ENCODE peak calls at places on chromosomes 4 and X, in eight cellular contexts. E is HCT116, H is hepatocyte, F is GM23338, B is MM.1S, M is PC-3, Z is SK-N-SH, C is OCI-LY7. L is an unnamed sample.

GRCh38 chrX:48761674-48762471 is at the start of gene GLOD5:
- DNase-seq in H (peak), F (peak), B (peak), E (peak), Z (peak), C (peak), M (peak), L (peak)

GRCh38 chr4:73870260-73870659 is 1.1 kb downstream of the CXCL1 start:
- DNase-seq in C (no peak), F (peak), Z (no peak), M (peak), E (no peak), B (no peak), H (no peak), L (no peak)

GRCh38 chr4:165518658-165519057 is 139.8 kb downstream of the CPE start:
- DNase-seq in Z (no peak), E (no peak), H (no peak), M (no peak), C (no peak), F (no peak), B (no peak), L (no peak)

GRCh38 chrX:20477836-20478532 is 211.3 kb upstream of the RPS6KA3 start:
- DNase-seq in F (no peak), E (no peak), H (no peak), C (no peak), M (no peak), Z (no peak), B (no peak), L (no peak)

GRCh38 chrX:41353964-41354363 is 20.0 kb downstream of the DDX3X start:
- DNase-seq in F (no peak), E (no peak), M (no peak), C (no peak), Z (no peak), B (no peak), H (no peak), L (no peak)

GRCh38 chrX:49860867-49861535 is 18.3 kb upstream of the USP27X start:
- DNase-seq in M (no peak), B (no peak), C (no peak), F (no peak), Z (no peak), H (no peak), E (no peak), L (no peak)

GRCh38 chr4:105895324-105895608 is at the start of gene NPNT:
- DNase-seq in B (peak), M (peak), F (peak), C (no peak), Z (peak), E (no peak), H (peak), L (peak)

GRCh38 chrX:70452143-70452733 is 7.6 kb downstream of the DLG3 start:
- DNase-seq in H (peak), M (peak), B (peak), F (peak), E (peak), C (peak), Z (peak), L (peak)

GRCh38 chrX:153621949-153622598 is 23.1 kb upstream of the CCNQ start:
- DNase-seq in M (no peak), C (no peak), F (no peak), Z (no peak), E (no peak), H (no peak), B (no peak), L (no peak)

GRCh38 chr4:48914311-48914710 is 7.7 kb upstream of the OCIAD2 start:
- DNase-seq in E (no peak), M (no peak), B (no peak), H (no peak), Z (no peak), C (no peak), F (no peak), L (no peak)

GRCh38 chrX:111168314-111168713 is 72.3 kb downstream of the PAK3 start:
- DNase-seq in E (no peak), M (peak), C (no peak), B (no peak), F (peak), Z (peak), H (peak), L (peak)

GRCh38 chr4:182307746-182308145 is 64.5 kb downstream of the TENM3 start:
- DNase-seq in M (peak), B (no peak), C (no peak), E (peak), Z (no peak), F (no peak), H (peak), L (no peak)

GRCh38 chr4:43189741-43190140 is 297.2 kb downstream of the GRXCR1 start:
- DNase-seq in E (no peak), C (no peak), H (no peak), F (no peak), Z (no peak), M (no peak), B (no peak), L (no peak)

DNA sequence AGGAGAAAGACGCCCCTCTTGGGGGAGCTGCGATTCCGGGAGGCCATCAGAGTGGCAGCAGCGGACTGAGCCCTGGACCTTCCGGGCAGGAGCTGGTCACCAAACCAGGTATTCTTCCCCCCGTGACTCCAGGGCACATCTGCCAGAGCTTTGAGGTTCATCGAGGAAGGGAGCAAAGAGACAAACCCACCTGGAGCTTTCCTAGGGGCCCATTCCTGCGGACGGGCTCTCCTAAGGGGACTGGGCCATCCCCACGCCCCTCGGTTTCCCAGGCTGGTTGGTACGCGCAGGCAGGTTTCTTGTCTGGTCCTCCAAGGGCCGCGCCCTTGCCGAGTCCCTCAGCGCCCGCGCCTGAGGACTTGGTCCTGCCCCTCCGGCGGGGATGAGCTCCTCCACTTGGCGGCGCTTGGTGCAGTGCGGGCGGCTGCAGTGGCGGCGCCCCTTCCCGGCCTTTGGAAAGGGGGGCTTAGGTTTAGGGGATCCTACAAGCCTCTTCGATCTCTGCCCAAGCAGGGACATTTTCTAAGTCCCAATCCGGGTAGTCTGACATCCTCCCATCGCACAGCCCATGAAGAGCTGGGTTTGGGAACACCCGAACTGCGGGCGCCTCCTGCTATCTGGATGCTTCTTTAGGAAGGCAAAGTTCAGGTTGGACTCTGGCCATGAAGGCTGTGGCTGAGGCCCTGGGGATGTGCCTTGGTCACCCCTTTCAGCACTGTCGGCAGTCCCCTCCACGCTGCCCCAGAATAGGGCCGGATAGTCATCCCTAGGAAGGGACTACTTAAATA is 543 bp downstream of the STBD1 start:
- DNase-seq in H (peak), F (peak), B (peak), E (no peak), Z (peak), C (no peak), M (peak), L (peak)
- TF ChIP-seq CTCF in H (peak), F (peak), B (peak), E (no peak), Z (peak), C (no peak), M (peak), L (peak)

DNA sequence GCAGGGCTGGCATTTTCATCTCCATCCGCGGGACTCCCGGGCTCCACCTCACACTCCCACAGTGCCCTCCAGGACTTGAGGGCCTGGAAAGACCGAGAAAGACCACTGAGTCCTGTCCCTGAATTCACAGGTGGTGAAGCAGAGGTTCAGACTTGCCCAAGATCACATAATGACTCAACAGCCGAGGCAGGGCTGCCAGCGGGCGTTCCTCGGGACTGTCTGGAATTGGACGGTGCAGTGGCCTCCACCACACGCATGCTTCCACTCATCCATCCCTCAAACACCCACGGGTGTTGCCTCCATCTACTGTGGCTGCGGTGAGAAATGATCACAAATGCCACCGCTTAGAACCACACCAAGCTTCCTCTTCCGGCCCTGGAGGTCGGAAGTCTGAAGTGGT is 6.9 kb upstream of the ADRA2C start:
- DNase-seq in Z (no peak), E (no peak), M (no peak), F (no peak), H (no peak), B (no peak), C (no peak), L (no peak)
- TF ChIP-seq EZH2phosphoT487 in Z (no peak), E (no peak), M (no peak), F (no peak), H (no peak), B (no peak), C (no peak), L (no peak)

DNA sequence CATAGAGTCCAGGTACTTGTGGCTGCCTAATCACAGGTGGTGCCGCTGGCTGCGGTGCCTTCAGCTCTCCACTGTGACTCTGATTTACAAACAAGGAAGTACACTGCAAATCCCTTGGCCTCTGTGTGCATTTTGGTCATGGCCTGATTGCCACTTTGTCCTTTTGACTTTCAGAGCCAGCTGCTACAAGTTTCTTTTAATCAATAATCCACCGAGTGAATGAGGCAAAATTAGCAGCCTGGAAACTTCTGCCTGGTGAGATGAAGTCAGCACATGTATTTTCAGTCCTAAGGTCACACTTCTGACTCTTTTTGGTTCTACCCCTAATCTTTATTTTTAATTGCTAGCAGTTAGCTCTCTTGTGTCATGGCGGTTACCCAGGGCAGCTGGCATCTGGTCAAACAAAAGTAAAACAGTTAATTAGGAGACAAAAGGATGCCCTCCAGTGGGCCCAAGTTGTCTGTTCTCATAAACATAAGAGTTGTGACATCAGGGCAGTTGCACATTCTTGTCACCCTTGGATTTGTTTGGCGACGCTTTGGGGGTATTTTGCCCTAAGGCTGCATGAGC is 62.3 kb upstream of the LNX1 start:
- DNase-seq in M (no peak), C (peak), B (no peak), H (peak), F (no peak), E (no peak), Z (peak), L (peak)
- TF ChIP-seq CTCF in M (peak), C (no peak), B (no peak), H (peak), F (no peak), E (peak), Z (no peak), L (no peak)

GRCh38 chr4:151231915-151232595 is 44.9 kb upstream of the PRSS48 start:
- DNase-seq in F (no peak), H (no peak), E (no peak), B (no peak), C (no peak), M (no peak), Z (no peak), L (no peak)

GRCh38 chr4:151228196-151229119 is 48.5 kb upstream of the PRSS48 start:
- DNase-seq in H (no peak), M (peak), B (no peak), E (no peak), F (no peak), C (no peak), Z (no peak), L (no peak)

GRCh38 chr4:151226004-151226932 is 50.7 kb upstream of the PRSS48 start:
- DNase-seq in F (no peak), H (peak), Z (no peak), B (no peak), M (peak), C (no peak), E (peak), L (no peak)

GRCh38 chr4:151223465-151223864 is 53.5 kb upstream of the PRSS48 start:
- DNase-seq in C (no peak), H (no peak), M (no peak), Z (no peak), E (no peak), B (no peak), F (no peak), L (no peak)

GRCh38 chr4:151227731-151228130 is 49.2 kb upstream of the PRSS48 start:
- DNase-seq in F (no peak), E (no peak), M (peak), C (no peak), B (no peak), H (peak), Z (no peak), L (no peak)
- TF ChIP-seq EZH2phosphoT487 in F (no peak), E (no peak), M (no peak), C (no peak), B (no peak), H (no peak), Z (no peak), L (no peak)